ENCODE peak calls at places on chromosomes 2 and 18, in nine cellular contexts. One of them, this sample, is unnamed.

GRCh38 chr2:148614332-148615049 is 30.1 kb upstream of the EPC2 start:
- DNase-seq in cardiac muscle cell: peak; percentile 32
- DNase-seq in Caco-2: peak; percentile 88
- DNase-seq in GM06990: peak; percentile 47
- DNase-seq in fibroblast of the aortic adventitia: peak; percentile 23
- DNase-seq in fibroblast of pulmonary artery: peak; percentile 14
- DNase-seq in left ventricle myocardium inferior: no peak
- DNase-seq in hepatocyte: peak; percentile 65
- DNase-seq in GM20000: peak; percentile 68
- DNase-seq in this sample: peak; percentile 55

GRCh38 chr2:133812826-133813617 is 244.8 kb upstream of the NCKAP5 start:
- DNase-seq in cardiac muscle cell: peak; percentile 40
- DNase-seq in Caco-2: no peak
- DNase-seq in GM06990: no peak
- DNase-seq in fibroblast of the aortic adventitia: peak; percentile 64
- DNase-seq in fibroblast of pulmonary artery: peak; percentile 42
- DNase-seq in left ventricle myocardium inferior: no peak
- DNase-seq in hepatocyte: peak; percentile 17
- DNase-seq in GM20000: no peak
- DNase-seq in this sample: no peak

GRCh38 chr2:111199840-111200239 is 79.1 kb downstream of the BCL2L11 start:
- DNase-seq in cardiac muscle cell: no peak
- DNase-seq in Caco-2: no peak
- DNase-seq in GM06990: no peak
- DNase-seq in fibroblast of the aortic adventitia: no peak
- DNase-seq in fibroblast of pulmonary artery: no peak
- DNase-seq in left ventricle myocardium inferior: no peak
- DNase-seq in hepatocyte: no peak
- DNase-seq in GM20000: no peak
- DNase-seq in this sample: no peak

GRCh38 chr18:79916546-79917350 is 34.7 kb downstream of the SLC66A2 start:
- DNase-seq in cardiac muscle cell: no peak
- DNase-seq in Caco-2: no peak
- DNase-seq in GM06990: no peak
- DNase-seq in fibroblast of the aortic adventitia: no peak
- DNase-seq in fibroblast of pulmonary artery: no peak
- DNase-seq in left ventricle myocardium inferior: no peak
- DNase-seq in hepatocyte: no peak
- DNase-seq in GM20000: peak; percentile 28
- DNase-seq in this sample: no peak

GRCh38 chr2:134679740-134680139 is 39.1 kb downstream of the TMEM163 start:
- DNase-seq in cardiac muscle cell: no peak
- DNase-seq in Caco-2: no peak
- DNase-seq in GM06990: no peak
- DNase-seq in fibroblast of the aortic adventitia: no peak
- DNase-seq in fibroblast of pulmonary artery: no peak
- DNase-seq in left ventricle myocardium inferior: no peak
- DNase-seq in hepatocyte: no peak
- DNase-seq in GM20000: no peak
- DNase-seq in this sample: no peak

GRCh38 chr2:38523728-38524437 is 78.8 kb downstream of the HNRNPLL start:
- DNase-seq in cardiac muscle cell: peak; percentile 21
- DNase-seq in Caco-2: no peak
- DNase-seq in GM06990: no peak
- DNase-seq in fibroblast of the aortic adventitia: no peak
- DNase-seq in fibroblast of pulmonary artery: no peak
- DNase-seq in left ventricle myocardium inferior: no peak
- DNase-seq in hepatocyte: no peak
- DNase-seq in GM20000: no peak
- DNase-seq in this sample: no peak

GRCh38 chr2:237763812-237764211 is 34.8 kb upstream of the RBM44 start:
- DNase-seq in cardiac muscle cell: no peak
- DNase-seq in Caco-2: no peak
- DNase-seq in GM06990: no peak
- DNase-seq in fibroblast of the aortic adventitia: no peak
- DNase-seq in fibroblast of pulmonary artery: no peak
- DNase-seq in left ventricle myocardium inferior: no peak
- DNase-seq in hepatocyte: no peak
- DNase-seq in GM20000: no peak
- DNase-seq in this sample: no peak

GRCh38 chr2:235399895-235400294 is 93.9 kb upstream of the AGAP1 start:
- DNase-seq in cardiac muscle cell: no peak
- DNase-seq in Caco-2: no peak
- DNase-seq in GM06990: no peak
- DNase-seq in fibroblast of the aortic adventitia: no peak
- DNase-seq in fibroblast of pulmonary artery: no peak
- DNase-seq in left ventricle myocardium inferior: no peak
- DNase-seq in hepatocyte: no peak
- DNase-seq in GM20000: no peak
- DNase-seq in this sample: no peak

GRCh38 chr2:189661957-189662321 is 680 bp downstream of the ASNSD1 start:
- DNase-seq in cardiac muscle cell: no peak
- DNase-seq in Caco-2: no peak
- DNase-seq in GM06990: no peak
- DNase-seq in fibroblast of the aortic adventitia: no peak
- DNase-seq in fibroblast of pulmonary artery: no peak
- DNase-seq in left ventricle myocardium inferior: no peak
- DNase-seq in hepatocyte: no peak
- DNase-seq in GM20000: no peak
- DNase-seq in this sample: no peak

GRCh38 chr18:31245820-31246219 is 72.1 kb upstream of the DSG1 start:
- DNase-seq in cardiac muscle cell: no peak
- DNase-seq in Caco-2: no peak
- DNase-seq in GM06990: no peak
- DNase-seq in fibroblast of the aortic adventitia: no peak
- DNase-seq in fibroblast of pulmonary artery: no peak
- DNase-seq in left ventricle myocardium inferior: no peak
- DNase-seq in hepatocyte: no peak
- DNase-seq in GM20000: no peak
- DNase-seq in this sample: no peak

GRCh38 chr18:68705119-68705518 is 9.8 kb downstream of the TMX3 start:
- DNase-seq in cardiac muscle cell: no peak
- DNase-seq in Caco-2: no peak
- DNase-seq in GM06990: no peak
- DNase-seq in fibroblast of the aortic adventitia: no peak
- DNase-seq in fibroblast of pulmonary artery: no peak
- DNase-seq in left ventricle myocardium inferior: no peak
- DNase-seq in hepatocyte: no peak
- DNase-seq in GM20000: no peak
- DNase-seq in this sample: no peak

GRCh38 chr2:180124273-180124881 is 117.3 kb upstream of the CWC22 start:
- DNase-seq in cardiac muscle cell: peak; percentile 80
- DNase-seq in Caco-2: no peak
- DNase-seq in GM06990: no peak
- DNase-seq in fibroblast of the aortic adventitia: peak; percentile 82
- DNase-seq in fibroblast of pulmonary artery: peak; percentile 82
- DNase-seq in left ventricle myocardium inferior: no peak
- DNase-seq in hepatocyte: peak; percentile 62
- DNase-seq in GM20000: peak; percentile 49
- DNase-seq in this sample: no peak

GRCh38 chr2:211390506-211390905 is 834.1 kb downstream of the CPS1 start:
- DNase-seq in cardiac muscle cell: no peak
- DNase-seq in Caco-2: no peak
- DNase-seq in GM06990: no peak
- DNase-seq in fibroblast of the aortic adventitia: no peak
- DNase-seq in fibroblast of pulmonary artery: no peak
- DNase-seq in left ventricle myocardium inferior: no peak
- DNase-seq in hepatocyte: no peak
- DNase-seq in GM20000: no peak
- DNase-seq in this sample: no peak

GRCh38 chr2:217626926-217627325 is 375.9 kb downstream of the TNS1 start:
- DNase-seq in cardiac muscle cell: no peak
- DNase-seq in Caco-2: no peak
- DNase-seq in GM06990: no peak
- DNase-seq in fibroblast of the aortic adventitia: no peak
- DNase-seq in fibroblast of pulmonary artery: no peak
- DNase-seq in left ventricle myocardium inferior: no peak
- DNase-seq in hepatocyte: no peak
- DNase-seq in GM20000: no peak
- DNase-seq in this sample: no peak

GRCh38 chr18:55857961-55858360 is 270.0 kb upstream of the TCF4 start:
- DNase-seq in cardiac muscle cell: no peak
- DNase-seq in Caco-2: no peak
- DNase-seq in GM06990: no peak
- DNase-seq in fibroblast of the aortic adventitia: no peak
- DNase-seq in fibroblast of pulmonary artery: no peak
- DNase-seq in left ventricle myocardium inferior: no peak
- DNase-seq in hepatocyte: no peak
- DNase-seq in GM20000: no peak
- DNase-seq in this sample: no peak
- TF ChIP-seq CTCF in cardiac muscle cell: no peak
- TF ChIP-seq CTCF in Caco-2: no peak
- TF ChIP-seq CTCF in GM06990: no peak
- TF ChIP-seq CTCF in fibroblast of the aortic adventitia: no peak
- TF ChIP-seq CTCF in fibroblast of pulmonary artery: no peak
- TF ChIP-seq CTCF in left ventricle myocardium inferior: no peak
- TF ChIP-seq CTCF in hepatocyte: no peak
- TF ChIP-seq CTCF in GM20000: no peak
- TF ChIP-seq CTCF in this sample: no peak

GRCh38 chr2:47379384-47379783 is 23.6 kb upstream of the MSH2 start:
- DNase-seq in cardiac muscle cell: no peak
- DNase-seq in Caco-2: no peak
- DNase-seq in GM06990: no peak
- DNase-seq in fibroblast of the aortic adventitia: no peak
- DNase-seq in fibroblast of pulmonary artery: no peak
- DNase-seq in left ventricle myocardium inferior: no peak
- DNase-seq in hepatocyte: no peak
- DNase-seq in GM20000: no peak
- DNase-seq in this sample: no peak

DNA sequence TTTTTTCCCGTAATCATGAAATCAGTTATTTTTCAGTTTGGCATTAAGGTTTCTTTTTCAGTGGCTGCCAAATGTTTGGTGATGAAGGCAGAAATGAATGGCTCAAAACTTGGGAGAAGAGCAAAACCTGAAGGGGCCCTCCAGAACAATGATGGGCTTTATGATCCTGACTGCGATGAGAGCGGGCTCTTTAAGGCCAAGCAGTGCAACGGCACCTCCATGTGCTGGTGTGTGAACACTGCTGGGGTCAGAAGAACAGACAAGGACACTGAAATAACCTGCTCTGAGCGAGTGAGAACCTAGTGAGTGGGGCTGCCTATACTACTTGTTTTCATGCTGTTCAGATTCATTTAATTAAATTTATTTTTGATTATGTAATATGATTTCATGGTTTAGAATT is 29.2 kb upstream of the MSH2 start:
- DNase-seq in cardiac muscle cell: no peak
- DNase-seq in Caco-2: peak; percentile 74
- DNase-seq in GM06990: no peak
- DNase-seq in fibroblast of the aortic adventitia: no peak
- DNase-seq in fibroblast of pulmonary artery: no peak
- DNase-seq in left ventricle myocardium inferior: no peak
- DNase-seq in hepatocyte: peak; percentile 59
- DNase-seq in GM20000: no peak
- DNase-seq in this sample: no peak
- TF ChIP-seq CTCF in cardiac muscle cell: no peak
- TF ChIP-seq CTCF in Caco-2: peak; percentile 47
- TF ChIP-seq CTCF in GM06990: peak; percentile 3
- TF ChIP-seq CTCF in fibroblast of the aortic adventitia: no peak
- TF ChIP-seq CTCF in fibroblast of pulmonary artery: no peak
- TF ChIP-seq CTCF in left ventricle myocardium inferior: peak; percentile 27
- TF ChIP-seq CTCF in hepatocyte: peak; percentile 40
- TF ChIP-seq CTCF in GM20000: no peak
- TF ChIP-seq CTCF in this sample: no peak

GRCh38 chr18:76805221-76805620 is 17.1 kb upstream of the ZNF236 start:
- DNase-seq in cardiac muscle cell: peak; percentile 32
- DNase-seq in Caco-2: no peak
- DNase-seq in GM06990: no peak
- DNase-seq in fibroblast of the aortic adventitia: peak; percentile 13
- DNase-seq in fibroblast of pulmonary artery: peak; percentile 37
- DNase-seq in left ventricle myocardium inferior: no peak
- DNase-seq in hepatocyte: no peak
- DNase-seq in GM20000: no peak
- DNase-seq in this sample: no peak
- TF ChIP-seq CTCF in cardiac muscle cell: peak; percentile 29
- TF ChIP-seq CTCF in Caco-2: no peak
- TF ChIP-seq CTCF in GM06990: no peak
- TF ChIP-seq CTCF in fibroblast of the aortic adventitia: peak; percentile 27
- TF ChIP-seq CTCF in fibroblast of pulmonary artery: peak; percentile 37
- TF ChIP-seq CTCF in left ventricle myocardium inferior: no peak
- TF ChIP-seq CTCF in hepatocyte: no peak
- TF ChIP-seq CTCF in GM20000: no peak
- TF ChIP-seq CTCF in this sample: no peak

DNA sequence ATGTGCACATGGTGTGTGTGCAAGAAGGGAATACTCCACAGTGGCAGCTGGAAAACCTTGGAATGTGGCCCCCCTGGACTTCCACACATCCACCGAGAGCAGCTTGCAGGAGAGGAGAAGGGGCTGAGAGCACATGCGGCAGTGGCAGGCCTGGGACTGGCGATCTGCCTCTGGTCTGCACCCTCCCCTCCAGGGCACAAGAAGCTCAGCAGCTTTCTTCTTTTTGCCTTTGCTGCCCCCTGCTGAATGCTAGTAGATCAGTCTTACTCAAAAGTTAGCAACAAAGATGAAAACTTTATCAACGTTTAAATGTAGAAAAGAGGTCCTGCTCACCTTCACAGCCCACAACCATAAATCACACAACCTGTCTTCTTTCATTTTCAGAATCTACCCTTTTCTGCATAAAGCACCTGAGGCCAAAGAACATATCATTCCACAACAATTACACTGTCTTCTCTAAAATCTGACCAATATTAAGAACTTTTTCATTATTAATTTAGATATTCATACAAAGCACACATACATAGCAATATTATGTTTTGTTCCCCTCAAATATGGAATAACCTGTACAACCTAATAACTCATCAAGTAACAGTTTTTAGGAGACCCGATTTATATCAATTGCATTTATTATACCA is 34.6 kb downstream of the TGFBRAP1 start:
- DNase-seq in cardiac muscle cell: peak; percentile 82
- DNase-seq in Caco-2: peak; percentile 63
- DNase-seq in GM06990: peak; percentile 31
- DNase-seq in fibroblast of the aortic adventitia: peak; percentile 74
- DNase-seq in fibroblast of pulmonary artery: peak; percentile 78
- DNase-seq in left ventricle myocardium inferior: no peak
- DNase-seq in hepatocyte: peak; percentile 80
- DNase-seq in GM20000: peak; percentile 52
- DNase-seq in this sample: no peak
- TF ChIP-seq CTCF in cardiac muscle cell: peak; percentile 72
- TF ChIP-seq CTCF in Caco-2: peak; percentile 50
- TF ChIP-seq CTCF in GM06990: peak; percentile 58
- TF ChIP-seq CTCF in fibroblast of the aortic adventitia: peak; percentile 73
- TF ChIP-seq CTCF in fibroblast of pulmonary artery: peak; percentile 74
- TF ChIP-seq CTCF in left ventricle myocardium inferior: peak; percentile 57
- TF ChIP-seq CTCF in hepatocyte: peak; percentile 72
- TF ChIP-seq CTCF in GM20000: peak; percentile 58
- TF ChIP-seq CTCF in this sample: peak; percentile 65